ENCODE peak calls at places on chromosome 10, in four cellular contexts. H, J, X and K are unnamed samples.

GRCh38 chr10:93074137-93074596 is 474 bp downstream of the CYP26A1 start:
- DNase-seq in H (no peak), X (no peak), J (peak; percentile 70), K (peak; percentile 42)

GRCh38 chr10:101231912-101232689 is 2.8 kb upstream of the LBX1 start:
- DNase-seq in J (no peak), H (no peak), X (no peak), K (no peak)

GRCh38 chr10:125072824-125073223 is 87.5 kb downstream of the CTBP2 start:
- DNase-seq in X (no peak), J (no peak), H (no peak), K (no peak)

GRCh38 chr10:131011936-131012640 is 299.4 kb downstream of the TCERG1L start:
- DNase-seq in H (no peak), J (no peak), X (no peak), K (no peak)

GRCh38 chr10:23065549-23065948 is 29.8 kb upstream of the MSRB2 start:
- DNase-seq in J (peak; percentile 89), H (peak; percentile 42), X (peak; percentile 81), K (no peak)

GRCh38 chr10:97532935-97533671 is 34.4 kb downstream of the UBTD1 start:
- DNase-seq in H (no peak), X (no peak), J (peak; percentile 55), K (no peak)

GRCh38 chr10:130251766-130252165 is 115.6 kb downstream of the GLRX3 start:
- DNase-seq in J (no peak), H (no peak), X (no peak), K (no peak)

GRCh38 chr10:77104459-77104980 is 533.1 kb downstream of the KCNMA1 start:
- DNase-seq in H (peak; percentile 71), X (no peak), J (peak; percentile 90), K (no peak)

GRCh38 chr10:5976689-5977470 is 463 bp downstream of the IL15RA start:
- DNase-seq in X (no peak), J (peak; percentile 87), H (no peak), K (peak; percentile 52)

GRCh38 chr10:71995880-71996597 is 31.8 kb downstream of the CHST3 start:
- DNase-seq in J (no peak), H (no peak), X (no peak), K (no peak)

GRCh38 chr10:15824498-15824897 is 35.8 kb downstream of the MINDY3 start:
- DNase-seq in J (no peak), X (peak; percentile 18), H (no peak), K (peak; percentile 8)

GRCh38 chr10:76675951-76676587 is 961.5 kb downstream of the KCNMA1 start:
- DNase-seq in H (peak; percentile 33), J (peak; percentile 90), X (peak; percentile 76), K (no peak)

GRCh38 chr10:68276224-68276623 is 44.3 kb upstream of the ATOH7 start:
- DNase-seq in X (no peak), H (no peak), J (no peak), K (no peak)

GRCh38 chr10:124259139-124259825 is 159.4 kb downstream of the OAT start:
- DNase-seq in H (no peak), J (no peak), X (no peak), K (no peak)

GRCh38 chr10:76981251-76981650 is 656.4 kb downstream of the KCNMA1 start:
- DNase-seq in H (no peak), X (no peak), J (no peak), K (no peak)

GRCh38 chr10:6365384-6365783 is 162.7 kb downstream of the PFKFB3 start:
- DNase-seq in H (no peak), X (no peak), J (no peak), K (no peak)

GRCh38 chr10:113187066-113187777 is 237.2 kb downstream of the TCF7L2 start:
- DNase-seq in X (peak; percentile 48), H (no peak), J (no peak), K (peak; percentile 39)